ENCODE peak calls at places on chromosomes 6 and 20, in four cellular contexts. U, M, G and Y are unnamed samples.

GRCh38 chr6:75437451-75438185 is 56.0 kb downstream of the FILIP1 start:
- DNase-seq in U (no peak), M (no peak), G (no peak), Y (no peak)

GRCh38 chr6:124961468-124961783 is 811 bp upstream of the RNF217 start:
- DNase-seq in U (no peak), M (no peak), G (no peak), Y (no peak)

GRCh38 chr20:17652411-17652810 is 29.6 kb downstream of the RRBP1 start:
- DNase-seq in U (no peak), M (no peak), G (no peak), Y (no peak)

GRCh38 chr6:53854843-53855567 is 60.2 kb downstream of the LRRC1 start:
- DNase-seq in U (peak), M (no peak), G (peak), Y (no peak)

GRCh38 chr6:168098431-168098861 is 19.4 kb upstream of the FRMD1 start:
- DNase-seq in U (no peak), M (no peak), G (no peak), Y (no peak)

GRCh38 chr6:35058041-35058675 is 83.0 kb downstream of the TCP11 start:
- DNase-seq in U (no peak), M (no peak), G (no peak), Y (no peak)

GRCh38 chr6:111802720-111803119 is 70.5 kb downstream of the FYN start:
- DNase-seq in U (no peak), M (no peak), G (no peak), Y (no peak)

GRCh38 chr6:144714031-144714732 is 429.0 kb downstream of the UTRN start:
- DNase-seq in U (no peak), M (no peak), G (no peak), Y (no peak)

GRCh38 chr6:149963462-149964242 is at the start of gene ULBP1:
- DNase-seq in U (no peak), M (peak), G (no peak), Y (peak)

GRCh38 chr6:155604991-155605390 is 149.4 kb upstream of the NOX3 start:
- DNase-seq in U (no peak), M (no peak), G (no peak), Y (no peak)

GRCh38 chr6:109922851-109923250 is 55.3 kb upstream of the GPR6 start:
- DNase-seq in U (no peak), M (no peak), G (no peak), Y (no peak)

GRCh38 chr6:34652263-34652662 is 44.3 kb downstream of the ILRUN start:
- DNase-seq in U (no peak), M (no peak), G (no peak), Y (no peak)

GRCh38 chr6:84976516-84977420 is 212.4 kb upstream of the TBX18 start:
- DNase-seq in U (no peak), M (no peak), G (no peak), Y (no peak)

GRCh38 chr6:105902401-105903031 is 183.6 kb upstream of the PRDM1 start:
- DNase-seq in U (no peak), M (no peak), G (no peak), Y (no peak)

GRCh38 chr6:161393839-161394364 is 120.0 kb upstream of the AGPAT4 start:
- DNase-seq in U (peak), M (peak), G (peak), Y (no peak)

GRCh38 chr6:108133594-108134179 is 32.1 kb upstream of the NR2E1 start:
- DNase-seq in U (peak), M (peak), G (no peak), Y (peak)

GRCh38 chr6:38687043-38687353 is 15.9 kb downstream of the GLO1 start:
- DNase-seq in U (peak), M (no peak), G (no peak), Y (no peak)

GRCh38 chr6:106997392-106998257 is 23.1 kb upstream of the CD24 start:
- DNase-seq in U (peak), M (peak), G (peak), Y (peak)

GRCh38 chr6:53943410-53943809 is 148.6 kb downstream of the LRRC1 start:
- DNase-seq in U (no peak), M (no peak), G (no peak), Y (no peak)

GRCh38 chr6:163415620-163416379 is 1.3 kb downstream of the QKI start:
- DNase-seq in U (peak), M (peak), G (peak), Y (no peak)

GRCh38 chr20:51738877-51739447 is 29.2 kb downstream of the ATP9A start:
- DNase-seq in U (no peak), M (no peak), G (no peak), Y (no peak)
- TF ChIP-seq TCF7 in U (no peak), M (no peak), G (no peak), Y (no peak)

GRCh38 chr6:128124713-128125112 is 223.9 kb upstream of the THEMIS start:
- DNase-seq in U (peak), M (no peak), G (no peak), Y (no peak)
- TF ChIP-seq ATF2 in U (no peak), M (no peak), G (no peak), Y (no peak)

GRCh38 chr6:170473801-170474200 is 79.3 kb downstream of the PSMB1 start:
- DNase-seq in U (no peak), M (no peak), G (no peak), Y (no peak)

GRCh38 chr6:170473226-170473789 is 79.8 kb downstream of the PSMB1 start:
- DNase-seq in U (no peak), M (no peak), G (no peak), Y (no peak)

GRCh38 chr6:170471458-170471857 is 81.6 kb downstream of the PSMB1 start:
- DNase-seq in U (no peak), M (no peak), G (no peak), Y (no peak)

GRCh38 chr6:170476360-170476759 is 76.7 kb downstream of the PSMB1 start:
- DNase-seq in U (no peak), M (no peak), G (peak), Y (no peak)

GRCh38 chr6:170475118-170475517 is 78.0 kb downstream of the PSMB1 start:
- DNase-seq in U (no peak), M (no peak), G (peak), Y (no peak)
- TF ChIP-seq TCF7 in U (no peak), M (no peak), G (no peak), Y (no peak)

GRCh38 chr6:138106665-138107077 is 548 bp downstream of the PERP start:
- DNase-seq in U (no peak), M (no peak), G (no peak), Y (no peak)

GRCh38 chr6:138105880-138106664 is 1.1 kb downstream of the PERP start:
- DNase-seq in U (peak), M (no peak), G (no peak), Y (peak)

GRCh38 chr6:138103876-138104275 is 3.3 kb downstream of the PERP start:
- DNase-seq in U (no peak), M (no peak), G (no peak), Y (no peak)

GRCh38 chr6:138105446-138105845 is 1.8 kb downstream of the PERP start:
- DNase-seq in U (peak), M (no peak), G (no peak), Y (no peak)

GRCh38 chr6:138104618-138105213 is 2.5 kb downstream of the PERP start:
- DNase-seq in U (no peak), M (no peak), G (no peak), Y (no peak)
- TF ChIP-seq ATF2 in U (no peak), M (no peak), G (no peak), Y (no peak)

GRCh38 chr20:44394520-44395182 is 39.2 kb downstream of the HNF4A start:
- DNase-seq in U (peak), M (peak), G (no peak), Y (no peak)

GRCh38 chr20:44395183-44395962 is 39.9 kb downstream of the HNF4A start:
- DNase-seq in U (peak), M (no peak), G (no peak), Y (no peak)

GRCh38 chr20:44393608-44394519 is 38.4 kb downstream of the HNF4A start:
- DNase-seq in U (no peak), M (no peak), G (no peak), Y (no peak)

GRCh38 chr20:44392088-44392775 is 36.7 kb downstream of the HNF4A start:
- DNase-seq in U (no peak), M (no peak), G (no peak), Y (no peak)

GRCh38 chr20:44392776-44393607 is 37.5 kb downstream of the HNF4A start:
- DNase-seq in U (peak), M (no peak), G (no peak), Y (no peak)
- TF ChIP-seq TCF7 in U (no peak), M (no peak), G (no peak), Y (no peak)

GRCh38 chr6:70973591-70973990 is 16.7 kb upstream of the B3GAT2 start:
- DNase-seq in U (no peak), M (no peak), G (no peak), Y (no peak)
- TF ChIP-seq ATF2 in U (no peak), M (no peak), G (no peak), Y (no peak)

DNA sequence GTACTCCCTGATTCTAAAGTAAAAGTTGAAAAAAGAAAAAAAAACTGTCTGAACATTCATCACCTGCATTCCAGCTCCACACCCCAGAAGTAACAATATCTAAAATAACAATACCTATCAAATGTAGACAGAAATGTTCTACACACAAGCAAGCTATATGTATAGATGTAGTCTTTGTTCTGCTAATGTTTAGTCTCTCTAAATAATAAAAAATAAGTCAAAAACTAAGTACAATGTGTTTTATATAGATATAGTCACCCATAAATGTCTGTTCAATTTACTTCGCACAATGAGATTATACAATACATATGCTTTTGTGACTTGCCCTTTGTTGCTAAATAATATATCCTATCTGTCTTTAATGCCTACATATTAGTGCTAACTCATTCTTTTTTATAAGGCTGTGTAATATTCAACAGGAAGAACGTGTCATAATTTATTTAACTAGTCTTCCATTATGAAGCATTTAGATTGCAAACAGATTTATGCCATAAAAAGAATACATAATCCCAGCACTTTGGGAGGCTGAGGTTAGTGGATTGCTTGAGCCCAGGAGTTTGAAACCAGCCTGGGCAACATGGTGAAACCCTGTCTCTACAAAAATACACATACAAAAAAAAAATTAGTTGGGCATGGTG is 216.2 kb upstream of the ZNF217 start:
- DNase-seq in U (no peak), M (no peak), G (no peak), Y (no peak)
- TF ChIP-seq TCF7 in U (no peak), M (no peak), G (no peak), Y (no peak)

GRCh38 chr20:50190251-50191064 is at the start of gene CEBPB:
- DNase-seq in U (peak), M (peak), G (no peak), Y (peak)

GRCh38 chr20:50189681-50190250 is 864 bp upstream of the CEBPB start:
- DNase-seq in U (peak), M (peak), G (no peak), Y (peak)

GRCh38 chr20:50191566-50192363 is 1.1 kb downstream of the CEBPB start:
- DNase-seq in U (peak), M (peak), G (no peak), Y (peak)

GRCh38 chr20:50192364-50193168 is 1.9 kb downstream of the CEBPB start:
- DNase-seq in U (peak), M (peak), G (peak), Y (peak)

DNA sequence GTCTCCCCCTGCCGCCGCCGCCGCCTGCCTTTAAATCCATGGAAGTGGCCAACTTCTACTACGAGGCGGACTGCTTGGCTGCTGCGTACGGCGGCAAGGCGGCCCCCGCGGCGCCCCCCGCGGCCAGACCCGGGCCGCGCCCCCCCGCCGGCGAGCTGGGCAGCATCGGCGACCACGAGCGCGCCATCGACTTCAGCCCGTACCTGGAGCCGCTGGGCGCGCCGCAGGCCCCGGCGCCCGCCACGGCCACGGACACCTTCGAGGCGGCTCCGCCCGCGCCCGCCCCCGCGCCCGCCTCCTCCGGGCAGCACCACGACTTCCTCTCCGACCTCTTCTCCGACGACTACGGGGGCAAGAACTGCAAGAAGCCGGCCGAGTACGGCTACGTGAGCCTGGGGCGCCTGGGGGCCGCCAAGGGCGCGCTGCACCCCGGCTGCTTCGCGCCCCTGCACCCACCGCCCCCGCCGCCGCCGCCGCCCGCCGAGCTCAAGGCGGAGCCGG is 485 bp downstream of the CEBPB start:
- DNase-seq in U (no peak), M (peak), G (no peak), Y (no peak)
- TF ChIP-seq ATF2 in U (no peak), M (no peak), G (no peak), Y (no peak)

GRCh38 chr20:7893019-7893730 is 47.1 kb downstream of the HAO1 start:
- DNase-seq in U (no peak), M (no peak), G (no peak), Y (no peak)
- TF ChIP-seq TCF7 in U (no peak), M (no peak), G (no peak), Y (no peak)

GRCh38 chr20:38129893-38130609 is 35.0 kb downstream of the TGM2 start:
- DNase-seq in U (no peak), M (no peak), G (no peak), Y (peak)
- TF ChIP-seq ATF2 in U (no peak), M (no peak), G (no peak), Y (no peak)